ENCODE peak calls at places on chromosomes 1 and 21, in four cellular contexts. E is NK-92 treated with Interleukin-12 subunit alpha and Interleukin-12 subunit beta, amount 100 ng/mL, for 24 hours; H is CD4-positive, alpha-beta T cell; X is fibroblast of lung. A is an unnamed sample.

GRCh38 chr1:63871451-63871850 is 97.6 kb downstream of the ROR1 start:
- DNase-seq in E (no peak), X (no peak), H (no peak), A (no peak)

GRCh38 chr1:66626261-66626660 is 92.3 kb downstream of the SGIP1 start:
- DNase-seq in X (no peak), E (no peak), H (no peak), A (no peak)

GRCh38 chr1:241442686-241443085 is 76.9 kb downstream of the FH start:
- DNase-seq in H (no peak), X (no peak), E (no peak), A (no peak)

GRCh38 chr1:32200226-32201010 is at the start of gene CCDC28B:
- DNase-seq in H (peak; percentile 36), E (peak; percentile 43), X (peak; percentile 71), A (peak; percentile 56)

GRCh38 chr1:24635195-24635843 is 7.8 kb upstream of the SRRM1 start:
- DNase-seq in E (no peak), X (peak; percentile 86), H (no peak), A (no peak)

GRCh38 chr1:178371999-178372398 is 124.8 kb downstream of the CLEC20A start:
- DNase-seq in H (no peak), E (no peak), X (peak; percentile 29), A (no peak)

GRCh38 chr1:11615109-11615508 is 39.1 kb downstream of the FBXO2 start:
- DNase-seq in X (no peak), E (no peak), H (no peak), A (no peak)

GRCh38 chr1:171233183-171233582 is 15.1 kb upstream of the FMO1 start:
- DNase-seq in H (no peak), E (no peak), X (no peak), A (no peak)

GRCh38 chr1:188218289-188218688 is 1389.5 kb downstream of the PLA2G4A start:
- DNase-seq in X (no peak), E (no peak), H (no peak), A (no peak)

GRCh38 chr1:6385673-6386191 is 7.8 kb downstream of the ACOT7 start:
- DNase-seq in X (peak; percentile 87), H (no peak), E (no peak), A (no peak)

GRCh38 chr1:16612332-16613172 is 812 bp downstream of the NBPF1 start:
- DNase-seq in X (peak; percentile 89), E (no peak), H (no peak), A (peak; percentile 54)

GRCh38 chr1:43933386-43934278 is at the start of gene ARTN:
- DNase-seq in H (no peak), E (no peak), X (no peak), A (no peak)

GRCh38 chr1:200353232-200353631 is 56.6 kb downstream of the ZNF281 start:
- DNase-seq in H (no peak), X (no peak), E (no peak), A (no peak)

GRCh38 chr1:41681331-41682136 is 197.1 kb upstream of the EDN2 start:
- DNase-seq in E (no peak), X (peak; percentile 68), H (no peak), A (no peak)

GRCh38 chr1:198623920-198624647 is 14.8 kb upstream of the PTPRC start:
- DNase-seq in E (no peak), H (no peak), X (peak; percentile 78), A (no peak)

GRCh38 chr1:13590486-13590885 is 6.9 kb downstream of the PDPN start:
- DNase-seq in H (no peak), E (no peak), X (no peak), A (no peak)

GRCh38 chr1:20339811-20340457 is 49.3 kb downstream of the VWA5B1 start:
- DNase-seq in X (no peak), H (no peak), E (no peak), A (no peak)

GRCh38 chr1:154220970-154221814 is 437 bp downstream of the UBAP2L start:
- DNase-seq in X (peak; percentile 58), H (peak; percentile 64), E (peak; percentile 65), A (peak; percentile 73)

GRCh38 chr1:224162768-224163167 is 20.3 kb upstream of the DEGS1 start:
- DNase-seq in X (no peak), H (no peak), E (no peak), A (no peak)

GRCh38 chr21:42691901-42692559 is 38.6 kb downstream of the PDE9A start:
- DNase-seq in E (no peak), H (no peak), X (no peak), A (no peak)

GRCh38 chr1:160096491-160097116 is 1.8 kb downstream of the IGSF8 start:
- DNase-seq in X (peak; percentile 37), E (peak; percentile 20), H (no peak), A (no peak)

GRCh38 chr1:233704125-233704881 is 90.4 kb downstream of the KCNK1 start:
- DNase-seq in X (peak; percentile 3), H (no peak), E (no peak), A (no peak)

GRCh38 chr1:171754381-171754705 is 12.5 kb upstream of the VAMP4 start:
- DNase-seq in X (peak; percentile 81), E (no peak), H (no peak), A (no peak)

GRCh38 chr1:203304391-203304918 is 864 bp upstream of the BTG2 start:
- DNase-seq in X (no peak), E (no peak), H (no peak), A (no peak)

GRCh38 chr1:27658951-27659496 is 13.0 kb downstream of the IFI6 start:
- DNase-seq in E (peak; percentile 64), H (no peak), X (peak; percentile 56), A (no peak)

GRCh38 chr1:117686907-117687306 is 81.1 kb downstream of the TENT5C start:
- DNase-seq in E (no peak), X (peak; percentile 48), H (no peak), A (no peak)

GRCh38 chr1:109718495-109718894 is 6.4 kb downstream of the GSTM5 start:
- DNase-seq in H (no peak), E (no peak), X (no peak), A (no peak)

GRCh38 chr1:167057297-167057688 is 32.9 kb downstream of the GPA33 start:
- DNase-seq in X (peak; percentile 20), H (no peak), E (no peak), A (no peak)

GRCh38 chr1:224801761-224802490 is 127.5 kb upstream of the DNAH14 start:
- DNase-seq in H (no peak), X (no peak), E (no peak), A (no peak)

A was measured in CD8-positive, alpha-beta memory T cell.